ENCODE peak calls at places on chromosome 1, in eight cellular contexts. K, C, M, L, T, G, W and Q are unnamed samples.
A peak's percentile ranks its signal among the peaks of the same experiment; 100 is the strongest.

GRCh38 chr1:105172803-105173202 is 1423.1 kb downstream of the AMY1C start:
- DNase-seq in L (no peak), M (no peak), T (no peak), W (no peak), G (no peak), C (no peak), K (no peak), Q (no peak)

GRCh38 chr1:58926177-58926576 is 142.3 kb upstream of the JUN start:
- DNase-seq in K (no peak), C (no peak), W (no peak), G (no peak), L (no peak), T (no peak), M (no peak), Q (no peak)

GRCh38 chr1:46411601-46412341 is 17.7 kb downstream of the FAAH start:
- DNase-seq in G (no peak), L (no peak), C (no peak), T (peak; percentile 56), M (no peak), K (no peak), W (no peak), Q (no peak)

GRCh38 chr1:60281360-60281932 is 207.9 kb upstream of the C1orf87 start:
- DNase-seq in T (peak; percentile 76), M (peak; percentile 57), C (peak; percentile 70), L (peak; percentile 83), K (peak; percentile 43), G (peak; percentile 27), W (peak; percentile 69), Q (peak; percentile 65)

GRCh38 chr1:157562515-157562914 is 10.2 kb upstream of the FCRL5 start:
- DNase-seq in L (no peak), T (no peak), K (no peak), C (no peak), G (no peak), W (no peak), M (no peak), Q (no peak)

GRCh38 chr1:36269408-36269838 is 36.7 kb upstream of the SH3D21 start:
- DNase-seq in T (no peak), W (peak; percentile 84), G (no peak), M (peak; percentile 47), K (no peak), C (peak; percentile 71), L (no peak), Q (no peak)

GRCh38 chr1:89633103-89633744 is at the start of gene LRRC8C:
- DNase-seq in W (peak; percentile 49), C (peak; percentile 42), G (peak; percentile 74), T (peak; percentile 63), L (peak; percentile 10), K (peak; percentile 54), M (peak; percentile 52), Q (peak; percentile 81)

GRCh38 chr1:93758842-93759515 is 77.3 kb upstream of the BCAR3 start:
- DNase-seq in L (no peak), K (no peak), C (no peak), T (no peak), W (no peak), M (peak; percentile 34), G (no peak), Q (peak; percentile 81)

GRCh38 chr1:153919879-153920852 is 2.6 kb downstream of the GATAD2B start:
- DNase-seq in M (peak; percentile 18), G (no peak), W (no peak), C (no peak), K (no peak), T (no peak), L (no peak), Q (peak; percentile 75)

GRCh38 chr1:32786856-32787255 is 30.3 kb downstream of the YARS1 start:
- DNase-seq in L (no peak), T (no peak), C (no peak), K (no peak), G (no peak), W (no peak), M (peak; percentile 30), Q (peak; percentile 26)
- TF ChIP-seq CTCF in L (peak; percentile 50), T (peak; percentile 34), C (no peak), K (no peak), G (no peak), W (no peak), M (peak; percentile 24), Q (no peak)

DNA sequence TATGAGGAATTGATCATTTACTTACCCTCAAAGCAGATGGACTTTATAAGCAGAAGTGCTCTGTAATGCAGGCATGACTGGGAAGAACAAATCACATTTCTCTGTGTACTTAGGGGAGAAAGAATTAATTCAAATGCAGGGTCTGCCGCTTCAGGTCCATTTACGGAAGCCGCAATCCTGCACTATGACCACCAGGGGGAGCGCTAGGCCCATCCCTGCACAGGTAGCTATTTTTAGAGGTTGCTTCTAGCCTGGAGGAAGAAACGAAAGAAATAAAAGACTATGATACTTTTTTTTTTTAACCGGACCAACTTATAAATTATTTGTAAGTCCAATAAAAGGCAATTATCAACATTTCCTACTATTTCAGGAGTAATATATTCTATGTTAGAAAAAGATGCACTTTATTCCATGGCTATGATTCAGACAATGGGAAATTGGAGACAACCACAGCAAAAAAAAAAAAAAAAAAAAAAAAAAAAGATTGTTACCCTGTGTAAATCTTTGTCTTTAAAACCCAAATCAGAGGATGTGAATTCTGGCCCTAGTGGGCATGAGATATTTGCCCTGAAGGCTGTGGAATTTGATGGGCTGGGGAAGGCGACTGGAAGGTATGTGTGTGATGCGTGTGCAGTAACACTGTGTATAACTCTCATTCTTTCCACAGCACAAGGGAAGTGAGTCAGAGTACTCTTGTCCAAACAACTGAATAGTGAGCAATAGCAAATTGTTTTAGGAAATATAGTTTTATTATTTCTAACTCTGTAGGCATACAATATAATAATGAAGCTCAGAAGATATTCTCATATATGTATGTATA is 12.9 kb upstream of the FYB2 start:
- DNase-seq in M (peak; percentile 58), G (peak; percentile 72), K (peak; percentile 60), L (peak; percentile 29), T (peak; percentile 82), C (peak; percentile 67), W (peak; percentile 72), Q (peak; percentile 69)
- TF ChIP-seq POLR2A in M (no peak), G (no peak), K (no peak), L (no peak), T (no peak), C (no peak), W (no peak), Q (no peak)

DNA sequence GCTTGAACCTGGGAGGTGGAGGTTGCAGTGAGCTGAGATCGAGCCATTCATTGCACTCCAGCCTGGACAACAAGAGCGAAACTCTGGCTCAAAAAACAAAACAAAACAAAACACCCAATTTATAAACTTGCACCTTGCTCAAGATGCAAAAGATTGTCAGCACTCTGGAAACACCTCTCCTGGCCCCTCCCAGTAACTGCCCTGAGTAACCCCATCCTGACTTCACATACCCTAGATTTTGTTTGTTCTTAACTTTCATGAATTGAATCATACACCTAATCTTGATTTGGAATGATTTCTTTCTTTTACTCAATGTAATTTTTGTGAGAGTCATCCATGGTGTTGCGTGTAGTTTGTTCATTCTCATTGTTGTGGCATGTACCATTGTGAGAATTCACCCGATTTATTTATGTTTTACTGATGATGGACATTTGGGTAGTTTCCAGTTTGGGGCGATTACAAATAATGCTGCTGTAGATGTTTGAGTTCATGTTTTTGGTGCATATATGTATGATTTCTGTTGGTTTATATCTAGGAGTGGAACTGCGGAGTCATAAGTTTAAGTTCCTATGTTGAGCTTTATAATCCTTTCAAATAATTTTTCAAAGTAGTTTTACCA is 10.4 kb downstream of the NECAP2 start:
- DNase-seq in G (no peak), T (no peak), K (no peak), W (no peak), C (no peak), L (no peak), M (no peak), Q (no peak)
- TF ChIP-seq CTCF in G (no peak), T (no peak), K (no peak), W (no peak), C (no peak), L (no peak), M (no peak), Q (no peak)

DNA sequence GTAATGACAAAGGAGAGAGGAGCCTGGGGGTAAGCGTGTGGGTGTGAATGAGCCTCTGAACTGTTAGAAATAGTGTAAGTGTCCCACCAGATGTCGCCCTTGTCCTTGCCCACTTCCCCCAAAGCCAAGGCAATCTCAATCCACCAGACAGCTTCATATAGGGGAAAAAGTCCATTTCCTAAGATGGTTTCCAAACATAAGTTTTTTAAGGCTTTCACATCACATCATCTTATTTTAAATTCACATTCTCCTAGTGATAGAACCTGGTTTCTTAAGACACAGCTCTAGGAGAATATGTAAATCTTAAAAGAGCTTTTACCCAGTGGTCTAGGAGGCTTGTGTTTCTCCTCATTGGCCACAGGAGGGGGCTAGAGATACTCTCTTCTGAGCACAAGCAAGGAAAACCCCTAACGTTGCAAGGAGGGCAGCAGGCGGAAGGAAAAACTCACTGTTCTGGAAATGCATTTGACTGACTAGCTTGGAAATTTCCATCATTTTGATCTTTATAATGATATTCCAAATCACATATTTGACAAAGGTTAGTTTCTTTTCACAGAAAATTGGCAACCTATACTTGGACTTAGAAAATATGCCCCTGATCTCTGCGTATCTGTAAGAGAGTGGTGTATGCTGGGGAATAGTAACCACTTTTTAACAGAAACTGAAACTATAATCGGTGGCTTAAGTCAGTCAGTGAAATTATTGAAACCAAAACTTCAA is 51.9 kb upstream of the LPAR3 start:
- DNase-seq in G (peak; percentile 40), K (peak; percentile 74), T (peak; percentile 75), M (peak; percentile 91), C (peak; percentile 77), L (peak; percentile 90), W (peak; percentile 57), Q (peak; percentile 87)
- TF ChIP-seq POLR2A in G (no peak), K (no peak), T (no peak), M (no peak), C (no peak), L (no peak), W (no peak), Q (no peak)

GRCh38 chr1:41649445-41650175 is 165.1 kb upstream of the EDN2 start:
- DNase-seq in L (no peak), M (no peak), T (no peak), K (no peak), C (no peak), G (no peak), W (no peak), Q (no peak)

GRCh38 chr1:41653574-41653973 is 169.1 kb upstream of the EDN2 start:
- DNase-seq in T (no peak), M (no peak), W (no peak), L (no peak), K (no peak), G (no peak), C (no peak), Q (no peak)

GRCh38 chr1:41650176-41650519 is 165.7 kb upstream of the EDN2 start:
- DNase-seq in L (no peak), K (peak; percentile 34), W (no peak), G (no peak), T (no peak), C (no peak), M (no peak), Q (peak; percentile 56)

GRCh38 chr1:41655632-41656031 is 171.1 kb upstream of the EDN2 start:
- DNase-seq in G (no peak), K (no peak), M (no peak), T (no peak), W (no peak), L (no peak), C (no peak), Q (no peak)

GRCh38 chr1:41652346-41653124 is 168.1 kb upstream of the EDN2 start:
- DNase-seq in L (no peak), T (no peak), M (no peak), W (no peak), C (no peak), G (no peak), K (no peak), Q (no peak)
- TF ChIP-seq CTCF in L (no peak), T (no peak), M (no peak), W (no peak), C (no peak), G (no peak), K (no peak), Q (no peak)